ENCODE peak calls at places on chromosomes 11 and 22, in ten cellular contexts. One of them, this sample, is unnamed.

GRCh38 chr11:2444301-2445106 is at the start of the genes KCNQ1 and TRPM5:
- DNase-seq in A549: peak; percentile 59
- DNase-seq in tibial nerve: no peak
- DNase-seq in ovary: no peak
- DNase-seq in SK-N-SH: peak; percentile 98
- DNase-seq in esophagus muscularis mucosa: no peak
- DNase-seq in sigmoid colon: no peak
- DNase-seq in transverse colon: peak; percentile 87
- DNase-seq in HepG2: no peak
- DNase-seq in K562: peak; percentile 48
- DNase-seq in this sample: no peak

GRCh38 chr11:113553235-113553634 is 78.0 kb upstream of the DRD2 start:
- DNase-seq in A549: no peak
- DNase-seq in tibial nerve: no peak
- DNase-seq in ovary: no peak
- DNase-seq in SK-N-SH: no peak
- DNase-seq in esophagus muscularis mucosa: no peak
- DNase-seq in sigmoid colon: no peak
- DNase-seq in transverse colon: no peak
- DNase-seq in HepG2: no peak
- DNase-seq in K562: peak; percentile 26
- DNase-seq in this sample: no peak

GRCh38 chr11:12832828-12833227 is 158.6 kb downstream of the TEAD1 start:
- DNase-seq in A549: no peak
- DNase-seq in tibial nerve: no peak
- DNase-seq in ovary: no peak
- DNase-seq in SK-N-SH: no peak
- DNase-seq in esophagus muscularis mucosa: no peak
- DNase-seq in sigmoid colon: no peak
- DNase-seq in transverse colon: no peak
- DNase-seq in HepG2: no peak
- DNase-seq in K562: no peak
- DNase-seq in this sample: no peak

GRCh38 chr22:35437038-35437437 is 37.1 kb downstream of the MCM5 start:
- DNase-seq in A549: peak; percentile 41
- DNase-seq in tibial nerve: no peak
- DNase-seq in ovary: no peak
- DNase-seq in SK-N-SH: peak; percentile 54
- DNase-seq in esophagus muscularis mucosa: no peak
- DNase-seq in sigmoid colon: no peak
- DNase-seq in transverse colon: no peak
- DNase-seq in HepG2: no peak
- DNase-seq in K562: peak; percentile 58
- DNase-seq in this sample: no peak

GRCh38 chr11:62552931-62553838 is 6.6 kb upstream of the AHNAK start:
- DNase-seq in A549: peak; percentile 93
- DNase-seq in tibial nerve: peak; percentile 79
- DNase-seq in ovary: peak; percentile 85
- DNase-seq in SK-N-SH: no peak
- DNase-seq in esophagus muscularis mucosa: peak; percentile 98
- DNase-seq in sigmoid colon: peak; percentile 95
- DNase-seq in transverse colon: peak; percentile 90
- DNase-seq in HepG2: no peak
- DNase-seq in K562: peak; percentile 89
- DNase-seq in this sample: peak; percentile 93

GRCh38 chr11:104609297-104609696 is 289.0 kb downstream of the CASP12 start:
- DNase-seq in A549: peak; percentile 5
- DNase-seq in tibial nerve: no peak
- DNase-seq in ovary: no peak
- DNase-seq in SK-N-SH: peak; percentile 53
- DNase-seq in esophagus muscularis mucosa: no peak
- DNase-seq in sigmoid colon: no peak
- DNase-seq in transverse colon: peak; percentile 9
- DNase-seq in HepG2: peak; percentile 24
- DNase-seq in K562: no peak
- DNase-seq in this sample: no peak

GRCh38 chr11:1353383-1354124 is 36.2 kb upstream of the BRSK2 start:
- DNase-seq in A549: no peak
- DNase-seq in tibial nerve: no peak
- DNase-seq in ovary: no peak
- DNase-seq in SK-N-SH: peak; percentile 4
- DNase-seq in esophagus muscularis mucosa: no peak
- DNase-seq in sigmoid colon: peak; percentile 50
- DNase-seq in transverse colon: no peak
- DNase-seq in HepG2: no peak
- DNase-seq in K562: no peak
- DNase-seq in this sample: peak; percentile 65

GRCh38 chr11:43833657-43834073 is 47.0 kb upstream of the ALKBH3 start:
- DNase-seq in A549: no peak
- DNase-seq in tibial nerve: no peak
- DNase-seq in ovary: no peak
- DNase-seq in SK-N-SH: peak; percentile 35
- DNase-seq in esophagus muscularis mucosa: no peak
- DNase-seq in sigmoid colon: no peak
- DNase-seq in transverse colon: no peak
- DNase-seq in HepG2: peak; percentile 33
- DNase-seq in K562: no peak
- DNase-seq in this sample: no peak

GRCh38 chr22:44823806-44824205 is 71.4 kb downstream of the ARHGAP8 start:
- DNase-seq in A549: no peak
- DNase-seq in tibial nerve: no peak
- DNase-seq in ovary: no peak
- DNase-seq in SK-N-SH: no peak
- DNase-seq in esophagus muscularis mucosa: no peak
- DNase-seq in sigmoid colon: no peak
- DNase-seq in transverse colon: no peak
- DNase-seq in HepG2: no peak
- DNase-seq in K562: no peak
- DNase-seq in this sample: no peak

GRCh38 chr22:44827666-44828065 is 75.3 kb downstream of the ARHGAP8 start:
- DNase-seq in A549: no peak
- DNase-seq in tibial nerve: no peak
- DNase-seq in ovary: no peak
- DNase-seq in SK-N-SH: no peak
- DNase-seq in esophagus muscularis mucosa: no peak
- DNase-seq in sigmoid colon: no peak
- DNase-seq in transverse colon: no peak
- DNase-seq in HepG2: no peak
- DNase-seq in K562: no peak
- DNase-seq in this sample: no peak

GRCh38 chr22:44824271-44824670 is 71.9 kb downstream of the ARHGAP8 start:
- DNase-seq in A549: no peak
- DNase-seq in tibial nerve: no peak
- DNase-seq in ovary: no peak
- DNase-seq in SK-N-SH: no peak
- DNase-seq in esophagus muscularis mucosa: no peak
- DNase-seq in sigmoid colon: peak; percentile 22
- DNase-seq in transverse colon: no peak
- DNase-seq in HepG2: no peak
- DNase-seq in K562: no peak
- DNase-seq in this sample: no peak

GRCh38 chr22:44823396-44823795 is 71.0 kb downstream of the ARHGAP8 start:
- DNase-seq in A549: no peak
- DNase-seq in tibial nerve: no peak
- DNase-seq in ovary: no peak
- DNase-seq in SK-N-SH: no peak
- DNase-seq in esophagus muscularis mucosa: no peak
- DNase-seq in sigmoid colon: peak; percentile 49
- DNase-seq in transverse colon: no peak
- DNase-seq in HepG2: no peak
- DNase-seq in K562: no peak
- DNase-seq in this sample: no peak

GRCh38 chr22:44825310-44826150 is 73.2 kb downstream of the ARHGAP8 start:
- DNase-seq in A549: no peak
- DNase-seq in tibial nerve: no peak
- DNase-seq in ovary: peak; percentile 5
- DNase-seq in SK-N-SH: peak; percentile 67
- DNase-seq in esophagus muscularis mucosa: no peak
- DNase-seq in sigmoid colon: peak; percentile 58
- DNase-seq in transverse colon: no peak
- DNase-seq in HepG2: no peak
- DNase-seq in K562: no peak
- DNase-seq in this sample: no peak
- TF ChIP-seq EP300 in A549: no peak
- TF ChIP-seq EP300 in tibial nerve: no peak
- TF ChIP-seq EP300 in ovary: no peak
- TF ChIP-seq EP300 in SK-N-SH: no peak
- TF ChIP-seq EP300 in esophagus muscularis mucosa: no peak
- TF ChIP-seq EP300 in sigmoid colon: no peak
- TF ChIP-seq EP300 in transverse colon: no peak
- TF ChIP-seq EP300 in HepG2: no peak
- TF ChIP-seq EP300 in K562: no peak
- TF ChIP-seq EP300 in this sample: no peak

GRCh38 chr22:40975346-40975745 is 24.2 kb downstream of the RBX1 start:
- DNase-seq in A549: no peak
- DNase-seq in tibial nerve: no peak
- DNase-seq in ovary: no peak
- DNase-seq in SK-N-SH: no peak
- DNase-seq in esophagus muscularis mucosa: no peak
- DNase-seq in sigmoid colon: no peak
- DNase-seq in transverse colon: no peak
- DNase-seq in HepG2: no peak
- DNase-seq in K562: no peak
- DNase-seq in this sample: no peak
- TF ChIP-seq EP300 in A549: no peak
- TF ChIP-seq EP300 in tibial nerve: no peak
- TF ChIP-seq EP300 in ovary: no peak
- TF ChIP-seq EP300 in SK-N-SH: no peak
- TF ChIP-seq EP300 in esophagus muscularis mucosa: no peak
- TF ChIP-seq EP300 in sigmoid colon: no peak
- TF ChIP-seq EP300 in transverse colon: no peak
- TF ChIP-seq EP300 in HepG2: no peak
- TF ChIP-seq EP300 in K562: no peak
- TF ChIP-seq EP300 in this sample: no peak

GRCh38 chr11:31808268-31808667 is 2.9 kb downstream of the PAX6 start:
- DNase-seq in A549: no peak
- DNase-seq in tibial nerve: no peak
- DNase-seq in ovary: no peak
- DNase-seq in SK-N-SH: no peak
- DNase-seq in esophagus muscularis mucosa: no peak
- DNase-seq in sigmoid colon: no peak
- DNase-seq in transverse colon: no peak
- DNase-seq in HepG2: no peak
- DNase-seq in K562: no peak
- DNase-seq in this sample: no peak
- TF ChIP-seq EP300 in A549: no peak
- TF ChIP-seq EP300 in tibial nerve: no peak
- TF ChIP-seq EP300 in ovary: no peak
- TF ChIP-seq EP300 in SK-N-SH: no peak
- TF ChIP-seq EP300 in esophagus muscularis mucosa: no peak
- TF ChIP-seq EP300 in sigmoid colon: no peak
- TF ChIP-seq EP300 in transverse colon: no peak
- TF ChIP-seq EP300 in HepG2: no peak
- TF ChIP-seq EP300 in K562: no peak
- TF ChIP-seq EP300 in this sample: no peak

DNA sequence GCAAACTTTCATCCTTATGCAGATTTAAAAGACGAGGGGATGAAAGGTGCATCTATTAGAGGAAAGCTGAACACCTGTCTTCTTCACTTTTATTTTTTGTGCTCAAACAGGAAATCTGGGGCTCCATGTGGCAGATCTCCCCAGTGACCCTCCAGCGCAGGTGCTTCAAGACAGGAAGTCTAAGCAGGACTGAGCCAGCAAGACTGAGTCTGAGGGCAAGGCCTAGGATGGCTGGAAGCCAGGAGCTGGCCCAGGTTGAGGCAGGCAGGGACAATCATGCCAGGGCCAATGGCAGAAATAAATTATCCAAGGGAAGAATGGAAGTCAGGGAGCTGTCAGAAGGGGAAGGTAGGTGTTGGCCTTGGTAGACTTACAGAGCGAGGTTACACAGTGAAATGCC is 101.1 kb upstream of the SPON1 start:
- DNase-seq in A549: no peak
- DNase-seq in tibial nerve: no peak
- DNase-seq in ovary: no peak
- DNase-seq in SK-N-SH: no peak
- DNase-seq in esophagus muscularis mucosa: no peak
- DNase-seq in sigmoid colon: no peak
- DNase-seq in transverse colon: no peak
- DNase-seq in HepG2: no peak
- DNase-seq in K562: no peak
- DNase-seq in this sample: no peak
- TF ChIP-seq EP300 in A549: no peak
- TF ChIP-seq EP300 in tibial nerve: no peak
- TF ChIP-seq EP300 in ovary: no peak
- TF ChIP-seq EP300 in SK-N-SH: no peak
- TF ChIP-seq EP300 in esophagus muscularis mucosa: no peak
- TF ChIP-seq EP300 in sigmoid colon: no peak
- TF ChIP-seq EP300 in transverse colon: no peak
- TF ChIP-seq EP300 in HepG2: no peak
- TF ChIP-seq EP300 in K562: no peak
- TF ChIP-seq EP300 in this sample: no peak

DNA sequence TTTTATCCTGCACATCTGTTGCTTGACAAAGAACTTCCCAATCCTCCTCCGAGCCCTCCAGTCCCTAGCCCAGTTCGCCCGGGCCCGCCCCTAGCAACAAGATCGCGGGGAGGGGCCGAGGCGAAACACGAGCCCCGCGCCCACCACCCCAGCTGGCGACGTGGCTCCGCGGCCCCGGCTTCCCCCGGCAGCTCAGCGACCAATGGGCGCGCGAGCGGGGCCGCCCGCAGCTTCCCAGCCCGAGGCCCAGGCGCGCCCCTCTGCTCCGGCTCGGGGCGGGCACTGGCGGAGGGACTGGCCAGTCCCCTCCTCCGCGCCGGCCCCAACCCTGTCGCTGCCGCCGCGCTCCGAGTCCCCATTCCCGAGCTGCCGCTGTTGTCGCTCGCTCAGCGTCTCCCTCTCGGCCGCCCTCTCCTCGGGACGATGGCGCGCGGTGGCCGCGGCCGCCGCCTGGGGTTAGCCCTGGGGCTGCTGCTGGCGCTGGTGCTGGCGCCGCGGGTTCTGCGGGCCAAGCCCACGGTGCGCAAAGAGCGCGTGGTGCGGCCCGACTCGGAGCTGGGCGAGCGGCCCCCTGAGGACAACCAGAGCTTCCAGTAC is at the start of gene RCN1:
- DNase-seq in A549: peak; percentile 57
- DNase-seq in tibial nerve: peak; percentile 19
- DNase-seq in ovary: peak; percentile 69
- DNase-seq in SK-N-SH: peak; percentile 93
- DNase-seq in esophagus muscularis mucosa: no peak
- DNase-seq in sigmoid colon: peak; percentile 79
- DNase-seq in transverse colon: peak; percentile 57
- DNase-seq in HepG2: peak; percentile 13
- DNase-seq in K562: peak; percentile 17
- DNase-seq in this sample: peak; percentile 77
- TF ChIP-seq EP300 in A549: no peak
- TF ChIP-seq EP300 in tibial nerve: no peak
- TF ChIP-seq EP300 in ovary: no peak
- TF ChIP-seq EP300 in SK-N-SH: no peak
- TF ChIP-seq EP300 in esophagus muscularis mucosa: no peak
- TF ChIP-seq EP300 in sigmoid colon: no peak
- TF ChIP-seq EP300 in transverse colon: no peak
- TF ChIP-seq EP300 in HepG2: no peak
- TF ChIP-seq EP300 in K562: no peak
- TF ChIP-seq EP300 in this sample: no peak

This sample was measured in suprapubic skin.